ENCODE peak calls at places on chromosomes 2 and 18, in nine cellular contexts. X is HL-60, T is cardiac muscle cell, L is RWPE1, A is Peyer's patch, I is A549, Q is psoas muscle, N is ascending aorta, J is fibroblast of lung. P is an unnamed sample.
A peak's percentile ranks its signal among the peaks of the same experiment; 100 is the strongest.

GRCh38 chr2:129490666-129491065 is 488.8 kb upstream of the RAB6C start:
- DNase-seq in T (peak; percentile 17), N (no peak), I (no peak), J (no peak), X (no peak), A (no peak), L (no peak), Q (no peak), P (no peak)

GRCh38 chr18:58649966-58650816 is 21.1 kb upstream of the MALT1 start:
- DNase-seq in I (no peak), L (no peak), A (no peak), X (peak; percentile 19), J (no peak), N (no peak), T (no peak), Q (no peak), P (no peak)

GRCh38 chr18:63788447-63789096 is 13.4 kb downstream of the SERPINB7 start:
- DNase-seq in X (peak; percentile 86), I (peak; percentile 2), T (peak; percentile 51), L (peak; percentile 60), N (no peak), A (no peak), Q (no peak), J (peak; percentile 79), P (no peak)

GRCh38 chr2:241638063-241638660 is 669 bp downstream of the ATG4B start:
- DNase-seq in I (no peak), J (no peak), T (peak; percentile 14), L (no peak), A (no peak), X (no peak), Q (no peak), N (no peak), P (no peak)

GRCh38 chr2:84942964-84943421 is 28.0 kb upstream of the KCMF1 start:
- DNase-seq in T (peak; percentile 22), J (no peak), X (no peak), N (no peak), L (no peak), I (no peak), Q (no peak), A (no peak), P (no peak)

GRCh38 chr2:240858321-240858720 is 10.3 kb upstream of the AGXT start:
- DNase-seq in I (no peak), T (no peak), L (no peak), J (no peak), N (no peak), X (no peak), Q (no peak), A (no peak), P (no peak)

GRCh38 chr18:23072079-23072478 is 63.2 kb upstream of the CABLES1 start:
- DNase-seq in Q (no peak), J (no peak), X (no peak), A (no peak), I (no peak), N (no peak), L (no peak), T (no peak), P (no peak)

GRCh38 chr2:61750624-61751023 is 103.2 kb downstream of the FAM161A start:
- DNase-seq in A (no peak), N (no peak), J (peak; percentile 42), I (no peak), L (no peak), Q (no peak), X (no peak), T (peak; percentile 72), P (peak; percentile 35)

GRCh38 chr2:196737046-196737445 is 62.4 kb downstream of the GTF3C3 start:
- DNase-seq in A (no peak), I (no peak), X (no peak), T (no peak), L (no peak), Q (no peak), N (no peak), J (no peak), P (no peak)

GRCh38 chr2:61714210-61714609 is 139.7 kb downstream of the FAM161A start:
- DNase-seq in X (no peak), L (no peak), I (no peak), J (no peak), A (no peak), T (no peak), Q (peak; percentile 50), N (no peak), P (peak; percentile 52)

GRCh38 chr2:240873805-240874714 is 5.4 kb downstream of the AGXT start:
- DNase-seq in I (no peak), X (no peak), L (no peak), A (peak; percentile 76), T (peak; percentile 28), Q (no peak), J (no peak), N (no peak), P (peak; percentile 3)

GRCh38 chr2:165572155-165572554 is 102.7 kb downstream of the CSRNP3 start:
- DNase-seq in X (no peak), J (no peak), Q (no peak), T (peak; percentile 12), N (no peak), A (no peak), L (no peak), I (no peak), P (no peak)

GRCh38 chr2:54635554-54636152 is 87.8 kb upstream of the EML6 start:
- DNase-seq in T (peak; percentile 51), L (no peak), Q (no peak), I (no peak), X (no peak), A (no peak), N (no peak), J (no peak), P (no peak)

GRCh38 chr2:74264281-74264680 is 65.9 kb downstream of the MTHFD2 start:
- DNase-seq in J (no peak), Q (no peak), I (no peak), L (no peak), A (no peak), N (no peak), X (no peak), T (no peak), P (peak; percentile 44)

GRCh38 chr18:46250084-46250811 is 146.1 kb downstream of the HAUS1 start:
- DNase-seq in Q (no peak), N (no peak), X (peak; percentile 69), L (peak; percentile 46), I (no peak), T (peak; percentile 92), A (no peak), J (peak; percentile 72), P (peak; percentile 7)

GRCh38 chr18:67385455-67385854 is 131.1 kb downstream of the DSEL start:
- DNase-seq in Q (no peak), I (no peak), X (no peak), L (no peak), J (peak; percentile 8), T (peak; percentile 41), A (no peak), N (no peak), P (no peak)
- H3K27ac ChIP-seq in Q (no peak overlapping the region), I (no peak overlapping the region), X (no peak overlapping the region), L (no peak overlapping the region), J (no peak overlapping the region), T (no peak overlapping the region), A (no peak overlapping the region), N (no peak overlapping the region), P (no peak overlapping the region)

GRCh38 chr2:237596856-237597679 is 6.5 kb upstream of the RAB17 start:
- DNase-seq in Q (no peak), N (no peak), X (no peak), A (no peak), I (no peak), T (no peak), J (no peak), L (no peak), P (no peak)

GRCh38 chr2:237598468-237599208 is 8.1 kb upstream of the RAB17 start:
- DNase-seq in X (no peak), I (no peak), T (no peak), Q (no peak), A (no peak), J (no peak), L (no peak), N (no peak), P (no peak)

GRCh38 chr2:237597680-237598145 is 7.2 kb upstream of the RAB17 start:
- DNase-seq in I (no peak), J (no peak), N (no peak), A (no peak), X (no peak), T (no peak), Q (no peak), L (no peak), P (no peak)

GRCh38 chr2:237594514-237594871 is 4.0 kb upstream of the RAB17 start:
- DNase-seq in X (no peak), L (no peak), J (no peak), I (no peak), N (no peak), A (no peak), T (peak; percentile 53), Q (no peak), P (peak; percentile 43)

DNA sequence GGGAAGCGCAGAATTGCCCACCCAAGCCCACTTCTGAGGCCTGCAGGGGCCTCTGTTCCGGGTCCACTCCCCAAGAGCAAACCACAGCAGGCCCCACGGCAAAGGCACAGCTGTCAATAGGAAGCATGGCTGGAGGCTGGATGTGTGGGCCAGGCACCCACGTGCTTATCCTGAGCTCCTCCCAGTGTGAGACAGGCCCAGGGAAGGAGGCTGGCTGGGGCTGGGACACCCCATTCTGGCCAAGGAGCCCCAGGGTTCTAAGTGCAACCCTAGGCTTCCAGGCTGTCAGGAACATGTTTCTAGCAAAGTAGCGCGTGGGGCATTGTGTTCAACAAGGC is 6.0 kb upstream of the RAB17 start:
- DNase-seq in Q (no peak), A (peak; percentile 47), I (no peak), L (no peak), N (no peak), T (no peak), J (no peak), X (no peak), P (no peak)
- H3K27ac ChIP-seq in Q (no peak overlapping the region), A (no peak overlapping the region), I (peak overlapping the region; percentile 4), L (no peak overlapping the region), N (peak overlapping the region; percentile 90), T (no peak overlapping the region), J (no peak overlapping the region), X (no peak overlapping the region), P (no peak overlapping the region)

DNA sequence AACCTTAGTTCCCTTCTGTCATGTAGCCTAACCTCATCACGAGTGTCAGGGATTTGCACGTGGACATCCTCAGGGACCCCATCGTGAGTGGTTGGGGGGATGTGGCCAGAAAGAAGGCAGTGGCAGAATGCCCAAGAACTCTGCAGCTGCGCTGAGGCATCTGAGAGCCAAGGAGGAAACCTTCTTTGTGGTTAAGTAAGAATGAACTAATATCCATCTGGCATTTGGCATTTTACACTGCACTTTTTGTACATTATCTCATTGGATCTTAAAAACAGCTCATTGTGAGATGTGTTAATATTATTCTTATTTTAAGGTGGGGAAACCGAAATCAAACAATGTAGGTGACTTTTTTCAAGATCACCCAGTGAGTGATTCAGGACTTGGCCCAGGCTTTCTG is 32.6 kb upstream of the APCDD1 start:
- DNase-seq in X (no peak), Q (peak; percentile 40), A (no peak), N (no peak), T (peak; percentile 71), L (no peak), J (peak; percentile 59), I (no peak), P (no peak)
- H3K27ac ChIP-seq in X (no peak overlapping the region), Q (no peak overlapping the region), A (no peak overlapping the region), N (no peak overlapping the region), T (no peak overlapping the region), L (peak overlapping the region; percentile 66), J (no peak overlapping the region), I (no peak overlapping the region), P (no peak overlapping the region)

GRCh38 chr2:219492575-219492974 is 6.1 kb upstream of the GMPPA start:
- DNase-seq in A (no peak), Q (no peak), T (no peak), J (no peak), L (no peak), N (no peak), X (no peak), I (no peak), P (no peak)
- H3K27ac ChIP-seq in A (no peak overlapping the region), Q (no peak overlapping the region), T (peak overlapping the region; percentile 6), J (no peak overlapping the region), L (no peak overlapping the region), N (no peak overlapping the region), X (no peak overlapping the region), I (no peak overlapping the region), P (no peak overlapping the region)